ENCODE peak calls at places on chromosomes 3 and 15, in seven cellular contexts. B is GM23248; W is psoas muscle; X is CD8-positive, alpha-beta T cell; U is WERI-Rb-1; C is IMR-90; F is esophagus squamous epithelium. Y is an unnamed sample. For H3K36me3, the result is how much of the 10 kb centered on the place peaks cover.

GRCh38 chr3:427128-427527 is 230.6 kb downstream of the CHL1 start:
- DNase-seq in W (no peak), B (no peak), C (no peak), U (no peak), F (no peak), X (no peak), Y (no peak)

GRCh38 chr3:126526668-126527005 is 2.7 kb downstream of the CHST13 start:
- DNase-seq in B (no peak), C (no peak), X (no peak), F (no peak), U (no peak), W (no peak), Y (no peak)

GRCh38 chr3:23232016-23232415 is 28.9 kb downstream of the UBE2E2 start:
- DNase-seq in F (no peak), X (no peak), C (no peak), U (no peak), B (peak), W (no peak), Y (no peak)

GRCh38 chr3:178419078-178419477 is 117.2 kb upstream of the KCNMB2 start:
- DNase-seq in B (peak), U (no peak), X (no peak), W (no peak), C (peak), F (no peak), Y (no peak)

GRCh38 chr3:73451276-73451973 is 173.3 kb downstream of the PDZRN3 start:
- DNase-seq in B (no peak), W (no peak), X (no peak), U (no peak), C (peak), F (no peak), Y (no peak)

GRCh38 chr3:173902866-173903265 is 505.3 kb downstream of the NLGN1 start:
- DNase-seq in W (no peak), F (no peak), B (peak), X (no peak), C (peak), U (no peak), Y (no peak)

GRCh38 chr3:154089416-154090115 is 31.6 kb upstream of the ARHGEF26 start:
- DNase-seq in C (no peak), B (no peak), F (no peak), U (no peak), X (no peak), W (no peak), Y (no peak)

GRCh38 chr3:123447749-123448502 is 964 bp downstream of the ADCY5 start:
- DNase-seq in W (no peak), B (peak), X (peak), U (no peak), F (no peak), C (no peak), Y (peak)

GRCh38 chr3:188584958-188585689 is 431.2 kb downstream of the LPP start:
- DNase-seq in F (no peak), W (no peak), C (peak), X (no peak), B (peak), U (no peak), Y (no peak)

GRCh38 chr3:113148307-113148703 is 63.1 kb upstream of the BOC start:
- DNase-seq in C (no peak), B (no peak), F (no peak), W (no peak), X (no peak), U (no peak), Y (no peak)

GRCh38 chr3:126356373-126357298 is 572 bp downstream of the KLF15 start:
- DNase-seq in F (no peak), X (peak), U (peak), W (peak), C (no peak), B (peak), Y (peak)

GRCh38 chr3:107221856-107222255 is 155.4 kb upstream of the CCDC54 start:
- DNase-seq in B (no peak), U (no peak), X (no peak), F (no peak), W (no peak), C (peak), Y (no peak)

GRCh38 chr3:12901631-12902045 is 60.3 kb upstream of the RPL32 start:
- DNase-seq in X (no peak), U (no peak), F (no peak), W (peak), B (no peak), C (no peak), Y (peak)

GRCh38 chr3:127698264-127699097 is 25.7 kb downstream of the ABTB1 start:
- DNase-seq in C (no peak), U (no peak), W (no peak), F (no peak), B (no peak), X (no peak), Y (no peak)

GRCh38 chr3:155110996-155111901 is 31.1 kb downstream of the MME start:
- DNase-seq in W (no peak), C (no peak), U (no peak), F (no peak), X (no peak), B (no peak), Y (no peak)

GRCh38 chr3:133572158-133573053 is 1.1 kb upstream of the CDV3 start:
- DNase-seq in C (peak), X (no peak), W (no peak), B (peak), F (no peak), U (no peak), Y (no peak)

GRCh38 chr3:134659391-134660045 is 8.7 kb upstream of the KY start:
- DNase-seq in W (no peak), B (no peak), U (no peak), F (no peak), X (no peak), C (no peak), Y (no peak)

GRCh38 chr3:51373658-51374421 is 11.3 kb upstream of the MANF start:
- DNase-seq in B (no peak), U (no peak), C (no peak), X (no peak), W (no peak), F (no peak), Y (no peak)

GRCh38 chr3:160485931-160486330 is 36.3 kb upstream of the TRIM59 start:
- DNase-seq in C (no peak), U (no peak), W (no peak), B (no peak), F (no peak), X (no peak), Y (no peak)

GRCh38 chr3:141659821-141660597 is 78.1 kb upstream of the RNF7 start:
- DNase-seq in B (peak), W (peak), C (peak), U (peak), X (no peak), F (no peak), Y (peak)

GRCh38 chr3:123080864-123081562 is 14.2 kb downstream of the PDIA5 start:
- DNase-seq in B (no peak), F (no peak), U (no peak), X (no peak), W (no peak), C (no peak), Y (peak)

GRCh38 chr3:149936812-149937230 is 33.9 kb downstream of the PFN2 start:
- DNase-seq in C (peak), F (no peak), U (peak), W (no peak), B (peak), X (peak), Y (peak)

GRCh38 chr3:171108066-171108465 is 81.5 kb upstream of the SLC2A2 start:
- DNase-seq in B (peak), F (no peak), X (no peak), C (peak), W (no peak), U (no peak), Y (no peak)

GRCh38 chr3:114480442-114480841 is 186.6 kb downstream of the TIGIT start:
- DNase-seq in X (no peak), B (peak), U (no peak), W (no peak), C (peak), F (no peak), Y (no peak)

GRCh38 chr3:192841428-192841827 is 76.2 kb downstream of the MB21D2 start:
- DNase-seq in F (no peak), W (no peak), X (no peak), B (no peak), C (no peak), U (no peak), Y (no peak)

GRCh38 chr15:95931619-95932018 is 398.9 kb upstream of the NR2F2 start:
- DNase-seq in X (no peak), U (no peak), W (no peak), C (no peak), B (no peak), F (no peak), Y (no peak)

GRCh38 chr3:122055215-122055614 is at the start of gene CD86:
- DNase-seq in B (peak), C (no peak), U (no peak), W (no peak), F (no peak), X (no peak), Y (no peak)

GRCh38 chr3:171967137-171967783 is 72.1 kb upstream of the FNDC3B start:
- DNase-seq in C (peak), F (no peak), X (no peak), W (no peak), U (no peak), B (peak), Y (no peak)

GRCh38 chr15:56719774-56720555 is 13.3 kb downstream of the ZNF280D start:
- DNase-seq in C (no peak), F (no peak), B (peak), X (no peak), W (no peak), U (no peak), Y (no peak)

GRCh38 chr15:52491460-52491859 is 37.2 kb downstream of the MYO5A start:
- DNase-seq in B (peak), U (no peak), C (no peak), X (no peak), F (no peak), W (no peak), Y (no peak)

GRCh38 chr3:125129512-125129962 is 73.7 kb upstream of the HEG1 start:
- DNase-seq in U (peak), X (no peak), C (peak), F (no peak), W (peak), B (peak), Y (no peak)

GRCh38 chr3:20039765-20040475 is at the start of gene KAT2B:
- DNase-seq in B (peak), U (peak), C (peak), X (peak), W (peak), F (peak), Y (peak)

GRCh38 chr3:154779571-154779970 is 300.5 kb upstream of the MME start:
- DNase-seq in X (no peak), W (no peak), U (no peak), C (peak), F (no peak), B (peak), Y (no peak)

GRCh38 chr15:100030586-100031249 is 297.5 kb upstream of the LYSMD4 start:
- DNase-seq in C (peak), U (no peak), B (no peak), X (no peak), W (no peak), F (no peak), Y (peak)
- H3K36me3 ChIP-seq in C (under half), U (under half), B (under half), X (under half), W (under half), F (under half), Y (under half)

DNA sequence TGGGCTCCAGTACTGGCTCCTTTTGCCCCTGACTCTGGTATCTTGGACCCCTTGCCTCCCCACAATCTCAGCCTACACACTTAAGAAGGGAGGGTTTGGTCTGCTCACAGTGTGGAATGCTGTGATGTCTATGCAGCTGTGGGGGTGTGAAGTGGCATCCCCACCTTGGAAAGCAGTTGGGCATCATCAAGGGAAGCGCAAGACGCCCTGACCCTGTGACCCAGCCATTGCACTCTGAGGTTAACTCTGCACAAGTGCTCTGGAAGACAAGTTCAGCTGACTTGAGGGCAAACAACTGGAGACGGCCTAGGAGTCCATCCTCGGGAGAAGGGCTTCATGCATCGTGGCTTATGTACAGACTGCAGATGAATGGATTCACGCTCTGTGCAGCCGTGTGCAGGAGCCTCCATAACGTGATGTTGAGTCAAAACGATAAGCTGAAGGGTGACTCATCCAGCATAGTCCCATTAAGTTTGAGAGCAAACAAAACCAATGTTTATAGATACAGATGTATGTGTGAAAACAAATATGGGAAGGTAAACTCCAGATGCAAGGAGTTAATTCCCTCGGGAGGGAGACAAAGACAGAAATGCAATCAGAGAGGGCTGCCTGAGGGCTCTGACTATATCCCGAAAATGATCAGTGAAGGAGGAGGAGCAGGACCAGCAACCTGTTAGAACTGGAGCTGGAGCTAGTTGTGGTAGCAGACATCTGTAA is 86.8 kb downstream of the LSM3 start:
- DNase-seq in X (no peak), U (no peak), C (peak), B (peak), F (no peak), W (no peak), Y (no peak)
- H3K27ac ChIP-seq in X (no peak), U (no peak), C (no peak), B (no peak), F (no peak), W (no peak), Y (no peak)

GRCh38 chr15:39585871-39586301 is 5.0 kb downstream of the THBS1 start:
- DNase-seq in C (no peak), X (no peak), B (peak), U (no peak), W (no peak), F (no peak), Y (no peak)

GRCh38 chr15:39586387-39587171 is 5.7 kb downstream of the THBS1 start:
- DNase-seq in X (no peak), F (no peak), W (no peak), C (peak), U (no peak), B (peak), Y (no peak)

GRCh38 chr15:39584662-39585393 is 3.9 kb downstream of the THBS1 start:
- DNase-seq in W (no peak), X (no peak), B (peak), C (peak), F (no peak), U (no peak), Y (no peak)

GRCh38 chr15:39584266-39584659 is 3.4 kb downstream of the THBS1 start:
- DNase-seq in C (no peak), W (no peak), U (no peak), X (no peak), F (no peak), B (no peak), Y (no peak)

GRCh38 chr15:39585394-39585841 is 4.5 kb downstream of the THBS1 start:
- DNase-seq in F (no peak), X (no peak), C (peak), W (no peak), B (peak), U (no peak), Y (no peak)
- H3K36me3 ChIP-seq in F (half or more), X (under half), C (half or more), W (under half), B (half or more), U (under half), Y (half or more)

GRCh38 chr3:58572013-58572633 is 5.1 kb downstream of the FAM107A start:
- DNase-seq in W (no peak), F (no peak), X (no peak), C (no peak), U (no peak), B (no peak), Y (no peak)
- H3K27ac ChIP-seq in W (no peak), F (peak), X (no peak), C (no peak), U (no peak), B (no peak), Y (no peak)

GRCh38 chr3:11556234-11556633 is 87.5 kb downstream of the VGLL4 start:
- DNase-seq in F (no peak), W (no peak), B (no peak), U (no peak), C (no peak), X (no peak), Y (no peak)
- H3K36me3 ChIP-seq in F (half or more), W (under half), B (under half), U (half or more), C (under half), X (under half), Y (under half)

GRCh38 chr3:197353867-197354180 is 55.4 kb upstream of the DLG1 start:
- DNase-seq in F (no peak), B (peak), W (no peak), U (peak), X (no peak), C (peak), Y (no peak)
- H3K27ac ChIP-seq in F (peak), B (no peak), W (peak), U (peak), X (no peak), C (peak), Y (no peak)

GRCh38 chr15:60346653-60347052 is 51.1 kb downstream of the ANXA2 start:
- DNase-seq in W (no peak), B (no peak), C (no peak), U (no peak), X (no peak), F (no peak), Y (no peak)
- H3K36me3 ChIP-seq in W (under half), B (half or more), C (half or more), U (under half), X (under half), F (half or more), Y (half or more)

DNA sequence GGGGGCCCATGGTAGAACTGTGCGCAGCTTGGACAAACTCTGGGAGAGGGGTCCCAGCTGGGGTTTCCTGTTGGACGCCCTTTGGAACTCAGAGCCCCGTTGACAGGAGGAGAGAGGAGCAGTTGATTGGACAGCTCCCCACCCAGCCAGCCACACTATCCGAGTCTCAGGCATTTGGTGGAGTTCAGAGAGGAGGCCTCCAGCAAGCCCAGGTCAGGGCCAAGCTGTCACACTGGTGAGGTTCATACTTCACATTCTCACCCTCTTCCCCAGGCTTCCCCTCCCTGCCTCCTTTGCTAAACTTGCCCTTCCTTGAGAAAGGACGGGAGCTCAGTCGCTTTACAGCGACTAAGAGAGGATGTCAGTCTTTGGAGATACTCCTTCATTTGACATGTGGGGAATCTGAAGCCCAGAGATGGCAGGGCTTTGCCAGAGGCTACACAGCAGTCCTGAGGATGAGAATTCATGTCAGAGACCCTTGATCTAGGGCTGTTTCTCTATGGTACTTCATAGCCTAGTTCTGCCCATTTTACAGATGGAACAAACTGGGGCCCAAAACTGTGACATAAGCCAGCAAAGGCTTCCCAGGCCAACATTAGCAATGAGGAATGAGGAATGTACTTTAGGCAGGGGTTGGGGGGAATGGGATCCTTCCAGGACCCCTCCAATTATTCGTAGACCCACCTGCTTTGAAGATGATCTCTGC is 142.2 kb downstream of the SMAD6 start:
- DNase-seq in W (no peak), F (no peak), C (no peak), X (no peak), U (no peak), B (no peak), Y (no peak)
- H3K27ac ChIP-seq in W (no peak), F (no peak), C (no peak), X (no peak), U (no peak), B (no peak), Y (no peak)